ENCODE peak calls at places on chromosomes 11 and 22, in seven cellular contexts. N is NCI-H69; G is AG09309; U is activated CD4-positive, alpha-beta T cell treated with anti-CD3 and anti-CD28 coated beads, Interleukin-2, amount 10 ng/mL, durations not matched to agents 7 days and 5 days; S is activated T-cell treated with anti-CD3 and anti-CD28 coated beads, Interleukin-2, amount 50 U/mL, for 72 hours; T is cardiac muscle cell; V is left ventricle myocardium inferior. H is an unnamed sample.

GRCh38 chr22:19478466-19479357 is at the start of gene UFD1:
- DNase-seq in N (peak), G (peak), U (peak), S (peak), T (peak), V (peak), H (peak)

GRCh38 chr22:18997925-18998315 is 61.8 kb upstream of the PRODH start:
- DNase-seq in N (peak), G (no peak), U (no peak), S (no peak), T (no peak), V (no peak), H (no peak)

GRCh38 chr22:19875531-19876313 is 21.0 kb upstream of the GNB1L start:
- DNase-seq in N (no peak), G (no peak), U (no peak), S (no peak), T (no peak), V (peak), H (no peak)

GRCh38 chr22:41949297-41949965 is 2.5 kb upstream of the CENPM start:
- DNase-seq in N (no peak), G (no peak), U (no peak), S (no peak), T (no peak), V (no peak), H (no peak)

GRCh38 chr11:77636738-77637344 is 753 bp downstream of the CLNS1A start:
- DNase-seq in N (peak), G (no peak), U (no peak), S (no peak), T (peak), V (no peak), H (no peak)

GRCh38 chr11:45178223-45178622 is 31.8 kb downstream of the PRDM11 start:
- DNase-seq in N (no peak), G (no peak), U (no peak), S (no peak), T (no peak), V (no peak), H (no peak)

GRCh38 chr11:94650756-94651155 is 83.6 kb downstream of the PIWIL4 start:
- DNase-seq in N (no peak), G (peak), U (no peak), S (no peak), T (no peak), V (peak), H (no peak)

GRCh38 chr11:8271106-8271886 is 7.6 kb upstream of the LMO1 start:
- DNase-seq in N (no peak), G (no peak), U (no peak), S (no peak), T (no peak), V (no peak), H (no peak)

GRCh38 chr22:40635008-40635939 is 1.2 kb downstream of the MRTFA start:
- DNase-seq in N (no peak), G (no peak), U (no peak), S (no peak), T (no peak), V (peak), H (peak)

GRCh38 chr22:20424937-20425587 is 12.6 kb downstream of the SCARF2 start:
- DNase-seq in N (no peak), G (no peak), U (no peak), S (no peak), T (no peak), V (peak), H (no peak)

GRCh38 chr11:73312036-73312435 is 4.0 kb downstream of the ARHGEF17 start:
- DNase-seq in N (no peak), G (no peak), U (no peak), S (no peak), T (no peak), V (no peak), H (no peak)

GRCh38 chr11:117300301-117300700 is 9.2 kb downstream of the BACE1-AS start:
- DNase-seq in N (no peak), G (no peak), U (no peak), S (no peak), T (peak), V (no peak), H (no peak)

GRCh38 chr11:10285148-10285802 is 8.7 kb downstream of the SBF2 start:
- DNase-seq in N (no peak), G (no peak), U (no peak), S (no peak), T (no peak), V (no peak), H (no peak)

GRCh38 chr11:123575441-123575840 is 79.0 kb downstream of the SCN3B start:
- DNase-seq in N (no peak), G (no peak), U (no peak), S (no peak), T (no peak), V (no peak), H (no peak)

H was measured in activated CD8-positive, alpha-beta T cell treated with anti-CD3 and anti-CD28 coated beads, Interleukin-2, amount 10 ng/mL, durations not matched to agents 7 days and 5 days.